ENCODE peak calls at places on chromosomes 4 and X, in five cellular contexts. One of them, this sample, is unnamed. For H3K4me1 and H3K27me3, the result is how much of the 10 kb centered on the place peaks cover.

GRCh38 chrX:39398973-39399268 is 597.7 kb downstream of the MID1IP1 start:
- DNase-seq in tibial nerve: no peak
- DNase-seq in GM23248: no peak
- DNase-seq in heart left ventricle: no peak
- DNase-seq in tibial artery: no peak
- DNase-seq in this sample: peak

GRCh38 chr4:25756503-25756902 is 100.9 kb downstream of the SLC34A2 start:
- DNase-seq in GM23248: no peak
- DNase-seq in tibial nerve: no peak
- DNase-seq in tibial artery: no peak
- DNase-seq in heart left ventricle: no peak
- DNase-seq in this sample: no peak

GRCh38 chrX:69496143-69496542 is 8.0 kb upstream of the NALF2 start:
- DNase-seq in tibial nerve: no peak
- DNase-seq in heart left ventricle: no peak
- DNase-seq in tibial artery: no peak
- DNase-seq in GM23248: no peak
- DNase-seq in this sample: no peak

GRCh38 chrX:34585561-34585960 is 71.5 kb downstream of the TMEM47 start:
- DNase-seq in heart left ventricle: no peak
- DNase-seq in tibial nerve: no peak
- DNase-seq in GM23248: no peak
- DNase-seq in tibial artery: no peak
- DNase-seq in this sample: peak

GRCh38 chrX:107669885-107670628 is 41.7 kb downstream of the PRPS1 start:
- DNase-seq in heart left ventricle: no peak
- DNase-seq in tibial nerve: no peak
- DNase-seq in tibial artery: no peak
- DNase-seq in GM23248: no peak
- DNase-seq in this sample: no peak

GRCh38 chr4:143559757-143560147 is 46.2 kb downstream of the SMARCA5 start:
- DNase-seq in tibial nerve: no peak
- DNase-seq in tibial artery: no peak
- DNase-seq in GM23248: peak
- DNase-seq in heart left ventricle: no peak
- DNase-seq in this sample: no peak

GRCh38 chrX:40099046-40099968 is 1.5 kb upstream of the BCOR start:
- DNase-seq in tibial nerve: no peak
- DNase-seq in GM23248: peak
- DNase-seq in tibial artery: peak
- DNase-seq in heart left ventricle: peak
- DNase-seq in this sample: peak

GRCh38 chr4:124943145-124943889 is 230.8 kb upstream of the ANKRD50 start:
- DNase-seq in tibial nerve: no peak
- DNase-seq in heart left ventricle: no peak
- DNase-seq in GM23248: peak
- DNase-seq in tibial artery: no peak
- DNase-seq in this sample: no peak

GRCh38 chrX:87728459-87728858 is 210.9 kb downstream of the KLHL4 start:
- DNase-seq in heart left ventricle: no peak
- DNase-seq in tibial artery: no peak
- DNase-seq in GM23248: no peak
- DNase-seq in tibial nerve: no peak
- DNase-seq in this sample: no peak

GRCh38 chrX:2342878-2343277 is 157.9 kb downstream of the DHRSX start:
- DNase-seq in tibial artery: no peak
- DNase-seq in GM23248: peak
- DNase-seq in tibial nerve: no peak
- DNase-seq in heart left ventricle: no peak
- DNase-seq in this sample: no peak

GRCh38 chrX:8090906-8091305 is 80.2 kb downstream of the VCX2 start:
- DNase-seq in GM23248: no peak
- DNase-seq in tibial artery: no peak
- DNase-seq in heart left ventricle: no peak
- DNase-seq in tibial nerve: no peak
- DNase-seq in this sample: no peak

GRCh38 chr4:6010789-6011188 is 7.4 kb downstream of the C4orf50 start:
- DNase-seq in GM23248: no peak
- DNase-seq in tibial artery: no peak
- DNase-seq in heart left ventricle: no peak
- DNase-seq in tibial nerve: no peak
- DNase-seq in this sample: no peak

GRCh38 chrX:108001218-108001814 is 19.1 kb upstream of the TEX13B start:
- DNase-seq in tibial nerve: no peak
- DNase-seq in heart left ventricle: no peak
- DNase-seq in tibial artery: no peak
- DNase-seq in GM23248: peak
- DNase-seq in this sample: peak

GRCh38 chr4:54277691-54278090 is 48.6 kb downstream of the PDGFRA start:
- DNase-seq in heart left ventricle: no peak
- DNase-seq in tibial nerve: no peak
- DNase-seq in GM23248: peak
- DNase-seq in tibial artery: no peak
- DNase-seq in this sample: no peak

GRCh38 chr4:54281060-54281781 is 52.1 kb downstream of the PDGFRA start:
- DNase-seq in GM23248: peak
- DNase-seq in tibial artery: peak
- DNase-seq in heart left ventricle: peak
- DNase-seq in tibial nerve: peak
- DNase-seq in this sample: no peak

DNA sequence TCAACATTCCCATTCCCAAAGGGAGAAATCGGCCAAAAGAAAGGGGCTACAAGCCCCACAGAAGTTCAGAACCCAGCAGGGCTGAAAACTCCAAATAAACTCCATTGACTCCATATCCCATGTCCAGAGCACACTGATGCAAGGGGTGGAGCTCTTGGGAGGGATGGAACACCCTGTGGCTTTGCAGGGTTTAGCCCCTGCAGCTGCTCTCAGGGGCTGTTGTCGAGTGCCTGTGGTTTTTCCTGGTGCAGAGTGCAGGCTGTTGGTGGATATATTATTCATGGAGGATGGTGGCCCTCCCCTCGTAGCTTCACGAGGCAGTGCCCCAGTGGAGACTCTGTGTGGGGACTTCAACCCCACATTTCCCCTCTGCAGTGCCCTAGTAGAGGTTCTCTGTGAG is 53.7 kb downstream of the PDGFRA start:
- DNase-seq in heart left ventricle: no peak
- DNase-seq in GM23248: no peak
- DNase-seq in tibial nerve: no peak
- DNase-seq in tibial artery: no peak
- DNase-seq in this sample: peak
- H3K27ac ChIP-seq in heart left ventricle: no peak
- H3K27ac ChIP-seq in GM23248: peak
- H3K27ac ChIP-seq in tibial nerve: no peak
- H3K27ac ChIP-seq in tibial artery: peak
- H3K27ac ChIP-seq in this sample: no peak

GRCh38 chr4:61614256-61614655 is 414.1 kb downstream of the ADGRL3 start:
- DNase-seq in tibial nerve: no peak
- DNase-seq in GM23248: no peak
- DNase-seq in tibial artery: no peak
- DNase-seq in heart left ventricle: no peak
- DNase-seq in this sample: no peak
- H3K4me1 ChIP-seq in tibial nerve: under half
- H3K4me1 ChIP-seq in GM23248: under half
- H3K4me1 ChIP-seq in tibial artery: under half
- H3K4me1 ChIP-seq in heart left ventricle: under half
- H3K4me1 ChIP-seq in this sample: under half

GRCh38 chr4:140174535-140174934 is 20.6 kb upstream of the MAML3 start:
- DNase-seq in tibial nerve: no peak
- DNase-seq in heart left ventricle: no peak
- DNase-seq in GM23248: no peak
- DNase-seq in tibial artery: no peak
- DNase-seq in this sample: no peak
- H3K27me3 ChIP-seq in tibial nerve: under half
- H3K27me3 ChIP-seq in heart left ventricle: under half
- H3K27me3 ChIP-seq in GM23248: under half
- H3K27me3 ChIP-seq in tibial artery: under half
- H3K27me3 ChIP-seq in this sample: under half

GRCh38 chr4:40303751-40304150 is 31.4 kb upstream of the CHRNA9 start:
- DNase-seq in tibial nerve: no peak
- DNase-seq in heart left ventricle: no peak
- DNase-seq in tibial artery: no peak
- DNase-seq in GM23248: no peak
- DNase-seq in this sample: no peak

GRCh38 chr4:40299704-40300336 is 35.3 kb upstream of the CHRNA9 start:
- DNase-seq in tibial artery: no peak
- DNase-seq in heart left ventricle: no peak
- DNase-seq in tibial nerve: no peak
- DNase-seq in GM23248: peak
- DNase-seq in this sample: no peak

GRCh38 chr4:40300371-40301162 is 34.6 kb upstream of the CHRNA9 start:
- DNase-seq in GM23248: no peak
- DNase-seq in tibial artery: no peak
- DNase-seq in tibial nerve: no peak
- DNase-seq in heart left ventricle: no peak
- DNase-seq in this sample: no peak

GRCh38 chr4:40299126-40299525 is 36.0 kb upstream of the CHRNA9 start:
- DNase-seq in tibial nerve: no peak
- DNase-seq in tibial artery: no peak
- DNase-seq in GM23248: no peak
- DNase-seq in heart left ventricle: no peak
- DNase-seq in this sample: no peak

DNA sequence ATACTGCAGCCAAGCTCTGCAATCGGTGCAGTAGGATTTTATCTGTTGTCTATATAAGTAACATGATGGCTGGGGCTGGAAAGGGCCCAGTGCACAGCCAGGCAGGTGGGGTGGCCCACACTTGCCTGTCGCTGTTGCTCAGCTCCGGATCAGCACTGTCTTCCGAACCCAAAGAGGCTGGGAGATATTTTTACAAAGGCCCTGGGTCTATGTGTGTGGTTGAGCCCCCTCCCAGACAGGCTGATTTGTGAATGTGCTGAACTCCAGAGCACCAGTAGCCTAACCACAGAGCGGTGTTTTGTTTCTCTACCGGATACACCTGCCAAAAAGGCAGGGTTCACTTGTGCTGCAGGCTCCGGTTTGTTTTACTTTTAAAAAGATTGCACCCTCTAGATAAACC is 33.5 kb upstream of the CHRNA9 start:
- DNase-seq in tibial nerve: no peak
- DNase-seq in GM23248: no peak
- DNase-seq in heart left ventricle: no peak
- DNase-seq in tibial artery: peak
- DNase-seq in this sample: peak
- H3K27ac ChIP-seq in tibial nerve: peak
- H3K27ac ChIP-seq in GM23248: no peak
- H3K27ac ChIP-seq in heart left ventricle: no peak
- H3K27ac ChIP-seq in tibial artery: no peak
- H3K27ac ChIP-seq in this sample: no peak

This sample was measured in SJCRH30.